ENCODE peak calls at places on chromosomes 3 and 15, in four cellular contexts. D is ascending aorta, J is A673, K is suprapubic skin. O is an unnamed sample. For H3K4me1, the result is how much of the 10 kb centered on the place peaks cover.

GRCh38 chr15:71083349-71083748 is 31.9 kb upstream of the THSD4 start:
- DNase-seq in D (peak), J (no peak), K (no peak), O (no peak)

GRCh38 chr15:64460737-64461576 is 579 bp downstream of the ZNF609 start:
- DNase-seq in D (peak), J (peak), K (peak), O (peak)

GRCh38 chr3:89059201-89059600 is 48.2 kb upstream of the EPHA3 start:
- DNase-seq in D (no peak), J (peak), K (peak), O (peak)

GRCh38 chr15:57747206-57747605 is 40.7 kb downstream of the POLR2M start:
- DNase-seq in D (no peak), J (no peak), K (no peak), O (no peak)

GRCh38 chr3:132595036-132595435 is 2.0 kb upstream of the ACKR4 start:
- DNase-seq in D (no peak), J (peak), K (no peak), O (peak)

GRCh38 chr15:32774022-32774421 is 56.2 kb downstream of the GREM1 start:
- DNase-seq in D (no peak), J (no peak), K (no peak), O (no peak)

GRCh38 chr3:106839576-106840280 is 537.5 kb upstream of the CCDC54 start:
- DNase-seq in D (no peak), J (no peak), K (no peak), O (no peak)

GRCh38 chr15:101206173-101206572 is 45.7 kb downstream of the CHSY1 start:
- DNase-seq in D (peak), J (no peak), K (no peak), O (peak)

GRCh38 chr3:89043406-89043947 is 63.9 kb upstream of the EPHA3 start:
- DNase-seq in D (no peak), J (peak), K (no peak), O (no peak)

DNA sequence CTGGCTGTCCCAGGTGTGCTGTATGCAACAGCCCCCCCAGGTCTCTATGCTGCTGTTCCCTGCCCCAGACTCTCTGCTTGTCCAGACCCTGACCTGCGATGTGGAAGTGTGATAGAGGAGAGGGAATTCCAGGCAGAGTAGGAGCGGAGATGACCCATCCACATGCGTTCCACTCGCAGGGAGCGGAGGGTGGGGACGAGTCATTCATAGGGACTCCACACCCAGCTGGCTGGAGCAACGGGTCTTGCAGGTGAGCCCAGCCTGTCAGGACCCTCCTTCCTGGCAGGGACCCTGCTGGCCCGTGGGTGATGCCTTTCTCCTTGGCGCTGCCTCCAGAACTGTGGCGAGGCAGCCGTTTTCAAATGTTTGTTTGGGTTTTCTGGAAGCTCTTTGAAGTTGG is 58.8 kb downstream of the CEMIP start:
- DNase-seq in D (no peak), J (no peak), K (no peak), O (no peak)
- H3K4me1 ChIP-seq in D (under half), J (under half), K (under half), O (under half)

GRCh38 chr15:84917452-84917851 is 33.0 kb downstream of the SLC28A1 start:
- DNase-seq in D (no peak), J (no peak), K (no peak), O (no peak)

GRCh38 chr15:84919268-84919667 is 34.8 kb downstream of the SLC28A1 start:
- DNase-seq in D (no peak), J (no peak), K (no peak), O (no peak)

GRCh38 chr15:84914351-84914750 is 29.9 kb downstream of the SLC28A1 start:
- DNase-seq in D (no peak), J (no peak), K (no peak), O (no peak)

GRCh38 chr15:84911879-84912660 is 27.6 kb downstream of the SLC28A1 start:
- DNase-seq in D (peak), J (no peak), K (peak), O (peak)

DNA sequence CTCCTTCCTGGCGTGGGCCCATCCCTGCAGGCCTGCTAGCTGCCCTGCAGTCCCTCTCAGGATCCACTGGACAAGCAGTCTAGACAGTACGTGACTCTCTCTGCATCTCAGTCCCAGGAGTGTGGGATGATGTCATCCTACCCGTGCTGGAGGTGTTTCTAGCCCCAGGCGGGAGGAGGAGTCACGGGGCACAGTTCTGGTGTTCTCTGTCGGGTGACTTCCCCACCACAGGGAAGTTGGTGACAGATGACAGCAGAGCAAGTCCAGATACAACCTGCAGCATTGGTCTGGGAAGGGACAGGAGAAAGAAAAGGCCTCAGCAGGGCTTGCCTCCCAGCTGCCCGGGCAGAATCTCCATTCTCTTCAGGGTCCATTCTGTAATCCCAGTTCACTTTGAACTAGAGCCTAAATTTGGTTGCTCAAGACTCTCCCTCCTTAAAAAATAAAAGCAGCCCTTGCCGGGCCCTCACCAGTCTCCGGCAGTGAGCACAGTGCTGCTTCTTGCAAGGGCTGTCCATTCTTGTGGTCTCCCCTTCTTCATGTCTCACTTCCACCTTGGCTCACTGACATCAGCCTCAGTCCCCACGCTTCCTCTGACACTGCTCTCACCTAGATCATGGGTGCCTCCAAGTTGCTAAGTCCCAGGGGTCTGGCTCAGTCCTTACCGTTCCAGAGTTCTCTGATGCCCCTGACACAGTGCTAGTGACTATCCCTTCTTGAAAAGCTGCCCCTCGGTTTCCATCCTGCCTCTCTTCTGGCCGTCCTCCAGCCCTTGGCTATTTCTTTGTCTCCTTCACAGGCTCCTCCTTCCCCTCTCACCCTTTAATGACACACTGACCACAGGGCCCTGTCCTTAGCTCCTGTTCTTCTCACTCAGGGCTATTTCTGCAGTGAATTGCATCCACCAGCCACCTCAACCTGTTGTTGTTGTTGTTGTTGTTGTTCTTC is 30.8 kb downstream of the SLC28A1 start:
- DNase-seq in D (peak), J (no peak), K (peak), O (peak)
- TF ChIP-seq CTCF in D (peak), J (no peak), K (no peak), O (no peak)

DNA sequence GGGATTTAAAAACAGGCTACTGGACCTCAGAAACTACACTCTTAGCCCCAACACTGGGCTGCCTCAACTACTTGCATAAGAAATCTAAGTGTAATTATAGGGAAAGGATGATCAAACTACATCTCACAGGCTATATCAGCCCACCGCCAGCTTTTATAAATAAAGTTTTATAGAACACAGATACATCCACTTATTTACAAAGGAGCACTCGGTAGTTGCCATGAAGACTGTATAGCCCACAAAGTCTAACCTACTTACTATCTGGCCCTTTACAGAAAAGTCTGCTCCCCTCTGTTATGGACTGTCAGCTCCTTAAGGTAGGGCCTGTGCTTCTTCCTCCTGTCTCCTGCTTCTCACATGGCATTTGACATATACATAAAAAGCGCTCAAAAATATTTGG is 9.5 kb downstream of the OSBPL10 start:
- DNase-seq in D (no peak), J (no peak), K (no peak), O (no peak)
- H3K4me1 ChIP-seq in D (under half), J (under half), K (under half), O (under half)

DNA sequence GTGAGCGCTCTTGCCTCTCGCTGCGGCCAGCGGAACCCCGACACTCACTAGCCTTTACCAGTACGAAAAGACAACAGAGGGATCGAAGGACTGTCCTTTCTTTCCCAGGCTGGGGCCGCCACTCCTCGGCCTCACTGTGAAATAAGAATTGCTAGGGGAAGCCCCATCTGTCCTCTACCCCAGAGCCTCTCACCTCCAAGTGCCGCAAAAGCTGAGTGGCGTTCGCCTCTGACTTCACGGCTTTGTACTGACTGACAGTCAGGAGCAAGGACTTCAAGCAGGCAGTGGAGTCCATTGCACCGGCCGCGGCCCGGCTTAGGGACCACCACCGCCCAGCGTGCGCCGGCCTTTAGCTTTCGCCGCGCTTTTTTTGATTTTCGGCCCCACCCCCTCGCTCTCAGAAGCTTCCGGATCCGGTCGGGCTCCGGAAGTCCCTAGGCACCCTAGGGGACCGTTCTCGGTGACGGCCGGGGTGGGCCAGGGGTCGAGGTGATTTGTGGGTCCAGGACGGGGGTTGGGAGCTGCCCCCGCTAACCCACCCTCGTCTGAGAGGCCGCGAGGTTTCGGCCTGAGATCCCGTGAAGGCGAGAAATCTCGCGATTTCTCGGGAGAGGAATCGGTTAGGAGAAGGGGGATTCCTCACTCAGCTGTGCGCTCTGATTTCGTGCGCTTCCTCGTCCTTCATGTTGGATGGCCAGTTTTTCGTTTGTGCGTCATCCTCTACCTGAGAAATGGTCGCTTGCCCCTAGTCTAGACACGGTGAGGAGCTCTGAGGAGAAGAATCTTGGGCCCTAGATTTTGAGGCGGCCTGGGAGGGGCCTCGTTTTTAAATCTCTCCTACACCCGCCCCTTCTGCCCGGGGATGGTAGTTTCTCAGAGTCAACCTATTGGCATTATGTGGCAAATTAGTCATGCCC is at the start of the genes CIP2A and DZIP3:
- DNase-seq in D (peak), J (peak), K (peak), O (peak)
- TF ChIP-seq CTCF in D (no peak), J (no peak), K (no peak), O (no peak)

DNA sequence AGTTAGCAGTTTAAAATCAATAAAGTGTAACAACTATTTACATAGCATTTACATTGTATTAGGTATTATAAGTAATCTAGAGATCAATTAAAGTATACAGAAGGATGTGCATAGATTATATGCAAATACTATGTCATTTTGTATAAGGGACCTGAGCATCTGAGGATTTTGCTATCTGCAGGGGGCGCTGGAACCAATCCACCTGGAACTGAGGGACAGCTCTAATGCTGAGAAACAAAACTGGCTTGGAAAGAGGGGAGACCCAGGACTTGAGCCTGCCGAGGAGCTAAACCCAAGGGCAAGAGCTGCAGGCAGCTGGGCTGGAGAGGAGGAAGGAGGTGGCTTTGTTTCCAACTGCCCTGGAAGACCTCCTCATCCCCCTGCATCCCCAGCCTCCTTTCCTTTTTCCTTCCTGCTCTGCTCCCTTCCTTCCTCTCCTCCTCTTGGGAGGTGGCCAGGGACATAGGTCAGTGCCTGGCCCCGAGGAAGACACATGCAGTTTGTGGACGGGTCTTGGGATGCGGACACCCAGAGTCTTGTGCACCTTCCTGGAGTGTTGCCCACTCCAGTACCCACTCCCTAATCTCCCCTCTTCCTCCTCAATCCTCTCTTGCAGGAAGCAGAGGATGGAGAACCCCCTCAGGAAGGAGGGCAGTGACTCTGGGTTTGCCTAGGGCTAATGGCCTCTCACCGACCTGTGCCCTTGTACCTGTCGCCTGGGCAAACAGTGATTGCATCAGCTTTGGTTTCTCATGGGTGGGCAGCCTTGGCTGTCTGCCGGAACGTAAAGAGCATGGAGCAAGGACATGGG is 826 bp upstream of the RTP3 start:
- DNase-seq in D (no peak), J (peak), K (no peak), O (no peak)
- H3K4me1 ChIP-seq in D (under half), J (under half), K (under half), O (under half)

O was measured in foreskin keratinocyte.